ENCODE peak calls at places on chromosomes 5 and 9, in ten cellular contexts. Q, H, N, T, B, L, K, F, W and V are unnamed samples.

GRCh38 chr9:115921301-115921700 is 232.3 kb upstream of the PAPPA start:
- DNase-seq in F (peak; percentile 91), N (peak; percentile 79), W (no peak), T (peak; percentile 66), Q (no peak), B (no peak), L (no peak), H (no peak), K (no peak), V (no peak)

GRCh38 chr9:107078061-107078460 is 205.0 kb upstream of the RAD23B start:
- DNase-seq in Q (no peak), L (no peak), B (no peak), H (no peak), W (no peak), F (no peak), T (no peak), K (no peak), N (no peak), V (no peak)

GRCh38 chr5:98940586-98940985 is 11.8 kb upstream of the CHD1 start:
- DNase-seq in T (no peak), Q (no peak), L (no peak), F (peak; percentile 63), K (peak; percentile 90), H (no peak), B (no peak), N (peak; percentile 69), W (no peak), V (no peak)

GRCh38 chr5:131814990-131815389 is 18.2 kb upstream of the FNIP1 start:
- DNase-seq in L (no peak), F (peak; percentile 78), W (no peak), H (no peak), B (no peak), N (peak; percentile 83), K (peak; percentile 51), Q (peak; percentile 85), T (peak; percentile 47), V (peak; percentile 34)

GRCh38 chr9:96067004-96067403 is 191.5 kb downstream of the ERCC6L2 start:
- DNase-seq in N (no peak), Q (no peak), T (no peak), F (peak; percentile 38), H (no peak), L (no peak), B (no peak), W (no peak), K (no peak), V (no peak)

GRCh38 chr5:13994606-13995336 is 50.3 kb upstream of the DNAH5 start:
- DNase-seq in B (no peak), T (peak; percentile 34), N (no peak), Q (no peak), L (no peak), H (no peak), K (no peak), F (peak; percentile 37), W (no peak), V (no peak)

GRCh38 chr5:160333726-160334125 is 21.4 kb upstream of the CCNJL start:
- DNase-seq in L (no peak), F (peak; percentile 65), T (peak; percentile 18), N (peak; percentile 21), H (no peak), B (no peak), K (no peak), W (no peak), Q (no peak), V (no peak)

GRCh38 chr5:131548190-131548589 is 86.8 kb downstream of the RAPGEF6 start:
- DNase-seq in B (no peak), T (no peak), F (no peak), N (no peak), W (no peak), K (no peak), H (no peak), Q (no peak), L (no peak), V (no peak)

GRCh38 chr9:37002413-37003217 is 31.5 kb downstream of the PAX5 start:
- DNase-seq in B (no peak), H (no peak), L (no peak), K (no peak), Q (no peak), N (no peak), T (no peak), F (no peak), W (no peak), V (no peak)

GRCh38 chr9:79664375-79664825 is 92.6 kb downstream of the TLE4 start:
- DNase-seq in Q (no peak), K (no peak), F (no peak), W (no peak), L (no peak), T (no peak), H (no peak), N (no peak), B (no peak), V (no peak)

GRCh38 chr9:123389070-123389469 is 33.1 kb downstream of the CRB2 start:
- DNase-seq in Q (no peak), H (no peak), B (no peak), F (no peak), L (no peak), K (no peak), T (no peak), W (no peak), N (no peak), V (no peak)

GRCh38 chr9:82021198-82021597 is 32.6 kb downstream of the SPATA31D1 start:
- DNase-seq in T (peak; percentile 97), N (peak; percentile 67), L (no peak), B (no peak), F (peak; percentile 100), H (no peak), K (peak; percentile 15), W (no peak), Q (no peak), V (peak; percentile 94)

GRCh38 chr5:52801329-52801728 is 13.6 kb downstream of the ITGA1 start:
- DNase-seq in F (peak; percentile 36), N (no peak), H (no peak), K (no peak), T (no peak), W (peak; percentile 17), L (no peak), B (no peak), Q (peak; percentile 42), V (no peak)

GRCh38 chr5:181173420-181174342 is 26.3 kb downstream of the OR2V2 start:
- DNase-seq in N (no peak), L (no peak), Q (no peak), B (no peak), H (peak; percentile 66), W (no peak), T (no peak), K (peak; percentile 78), F (peak; percentile 92), V (no peak)

GRCh38 chr5:170267431-170268152 is 30.0 kb downstream of the LCP2 start:
- DNase-seq in H (peak; percentile 53), F (peak; percentile 77), B (peak; percentile 56), W (peak; percentile 74), L (peak; percentile 58), T (no peak), Q (peak; percentile 71), N (peak; percentile 86), K (peak; percentile 68), V (no peak)

GRCh38 chr9:13278368-13279246 is 885 bp downstream of the MPDZ start:
- DNase-seq in F (peak; percentile 72), B (peak; percentile 43), Q (peak; percentile 4), H (no peak), L (peak; percentile 38), N (peak; percentile 89), W (peak; percentile 63), K (peak; percentile 38), T (peak; percentile 42), V (no peak)

GRCh38 chr9:99345936-99346335 is 123.9 kb downstream of the SEC61B start:
- DNase-seq in F (peak; percentile 79), H (no peak), B (no peak), W (no peak), L (no peak), T (no peak), Q (no peak), N (peak; percentile 16), K (no peak), V (no peak)

GRCh38 chr5:179836225-179837019 is 15.7 kb downstream of the SQSTM1 start:
- DNase-seq in K (no peak), T (no peak), L (no peak), F (peak; percentile 56), N (peak; percentile 43), B (no peak), Q (peak; percentile 26), H (no peak), W (no peak), V (no peak)

GRCh38 chr9:97856857-97857602 is 4.0 kb downstream of the FOXE1 start:
- DNase-seq in H (no peak), N (no peak), F (no peak), Q (no peak), L (no peak), T (no peak), K (no peak), W (no peak), B (no peak), V (no peak)